ENCODE peak calls at places on chromosomes 11 and 22, in ten cellular contexts. Q is DND-41; F is neural progenitor cell; R is tibial artery; K is cardiac muscle cell; B is A673; S is neuronal stem cell; Y is CD8-positive, alpha-beta T cell; H is A549; T is H1. C is an unnamed sample.

GRCh38 chr11:75273989-75274391 is 33.4 kb downstream of the TPBGL start:
- DNase-seq in K (no peak), B (no peak), H (no peak), T (no peak), S (no peak), R (peak; percentile 10), F (no peak), Y (no peak), Q (no peak), C (no peak)

GRCh38 chr11:111459506-111460270 is 52.5 kb downstream of the BTG4 start:
- DNase-seq in K (no peak), T (no peak), S (no peak), Y (no peak), R (no peak), F (no peak), B (no peak), Q (no peak), H (no peak), C (no peak)

GRCh38 chr11:76291576-76292526 is 85.5 kb upstream of the WNT11 start:
- DNase-seq in R (no peak), B (no peak), Y (no peak), H (peak; percentile 10), T (no peak), Q (no peak), S (no peak), F (no peak), K (no peak), C (no peak)

GRCh38 chr22:35218079-35218478 is 39.2 kb upstream of the HMGXB4 start:
- DNase-seq in R (no peak), S (no peak), B (no peak), Q (no peak), Y (no peak), K (no peak), F (no peak), H (no peak), T (no peak), C (no peak)

GRCh38 chr22:33426451-33426850 is 368.3 kb upstream of the SYN3 start:
- DNase-seq in Q (no peak), H (no peak), Y (no peak), S (no peak), T (no peak), R (no peak), B (no peak), K (no peak), F (no peak), C (no peak)

GRCh38 chr11:66136752-66137123 is 66.7 kb downstream of the PACS1 start:
- DNase-seq in S (no peak), R (no peak), Y (no peak), T (no peak), F (no peak), H (peak; percentile 74), Q (no peak), B (no peak), K (no peak), C (no peak)

GRCh38 chr11:120136356-120136755 is 1.6 kb downstream of the TRIM29 start:
- DNase-seq in K (no peak), H (no peak), Y (no peak), F (no peak), B (no peak), R (no peak), T (no peak), Q (no peak), S (no peak), C (peak; percentile 13)

GRCh38 chr22:17842386-17842785 is 68.1 kb upstream of the BID start:
- DNase-seq in Q (peak; percentile 24), B (no peak), T (no peak), K (no peak), H (no peak), R (no peak), S (no peak), Y (peak; percentile 54), F (no peak), C (no peak)

GRCh38 chr22:43537019-43537585 is 125.3 kb downstream of the MPPED1 start:
- DNase-seq in K (no peak), F (no peak), H (no peak), R (no peak), S (no peak), Y (no peak), T (no peak), B (peak; percentile 77), Q (peak; percentile 23), C (no peak)

GRCh38 chr11:43547900-43548381 is 132.6 kb upstream of the HSD17B12 start:
- DNase-seq in Y (no peak), K (peak; percentile 19), B (peak; percentile 66), H (peak; percentile 14), F (peak; percentile 47), Q (no peak), S (no peak), T (no peak), R (no peak), C (peak; percentile 13)

GRCh38 chr11:94934362-94934761 is 39.0 kb downstream of the CWC15 start:
- DNase-seq in R (no peak), K (no peak), Q (peak; percentile 30), F (peak; percentile 56), T (no peak), Y (no peak), B (peak; percentile 88), H (no peak), S (no peak), C (no peak)

GRCh38 chr11:113334183-113334582 is 19.8 kb downstream of the TTC12 start:
- DNase-seq in F (no peak), Y (no peak), H (no peak), K (no peak), Q (no peak), S (no peak), R (no peak), B (no peak), T (no peak), C (no peak)

GRCh38 chr11:79237676-79238075 is 203.2 kb downstream of the TENM4 start:
- DNase-seq in B (no peak), K (peak; percentile 15), Y (no peak), Q (no peak), S (no peak), F (no peak), R (no peak), H (no peak), T (no peak), C (no peak)

GRCh38 chr22:22877523-22878210 is 9.9 kb upstream of the IGLL5 start:
- DNase-seq in B (peak; percentile 76), H (peak; percentile 61), F (peak; percentile 87), T (no peak), S (peak; percentile 64), Q (peak; percentile 80), R (no peak), Y (peak; percentile 74), K (no peak), C (peak; percentile 69)

GRCh38 chr22:47943729-47944700 is 1181.6 kb downstream of the TBC1D22A start:
- DNase-seq in S (no peak), Y (no peak), F (no peak), T (no peak), K (no peak), H (no peak), R (no peak), B (no peak), Q (peak; percentile 63), C (no peak)

GRCh38 chr22:19717691-19718254 is 3.5 kb downstream of the SEPTIN5 start:
- DNase-seq in S (no peak), H (peak; percentile 55), F (peak; percentile 79), T (no peak), Q (peak; percentile 81), B (peak; percentile 80), Y (peak; percentile 75), K (peak; percentile 82), R (peak; percentile 64), C (peak; percentile 93)

GRCh38 chr22:19719488-19720021 is 3.8 kb upstream of the GP1BB start:
- DNase-seq in S (no peak), H (no peak), T (no peak), R (no peak), Q (no peak), B (no peak), Y (no peak), K (no peak), F (no peak), C (no peak)

GRCh38 chr22:19717181-19717580 is 2.9 kb downstream of the SEPTIN5 start:
- DNase-seq in Q (no peak), F (no peak), Y (no peak), B (no peak), R (no peak), T (no peak), K (no peak), H (no peak), S (no peak), C (no peak)

GRCh38 chr22:19719055-19719482 is 4.3 kb upstream of the GP1BB start:
- DNase-seq in S (no peak), R (no peak), Y (no peak), F (no peak), T (no peak), B (peak; percentile 34), Q (no peak), H (no peak), K (peak; percentile 72), C (no peak)

GRCh38 chr22:19718255-19719054 is 4.2 kb downstream of the SEPTIN5 start:
- DNase-seq in H (no peak), F (no peak), S (no peak), R (no peak), K (no peak), Y (no peak), B (peak; percentile 68), Q (no peak), T (no peak), C (no peak)
- H3K4me1 ChIP-seq in H (peaks cover 9% of the 10 kb centered on the region), F (peaks cover 24% of the 10 kb centered on the region), S (peaks cover 16% of the 10 kb centered on the region), R (peaks cover 45% of the 10 kb centered on the region), K (peaks cover 29% of the 10 kb centered on the region), Y (peaks cover 35% of the 10 kb centered on the region), B (peaks cover 10% of the 10 kb centered on the region), Q (peaks cover 19% of the 10 kb centered on the region), T (peaks cover 19% of the 10 kb centered on the region), C (no peaks in the 10 kb centered on the region)

GRCh38 chr11:22807855-22808558 is 21.6 kb downstream of the SVIP start:
- DNase-seq in B (peak; percentile 71), H (no peak), R (no peak), K (no peak), T (no peak), S (no peak), F (no peak), Q (no peak), Y (no peak), C (no peak)
- H3K4me3 ChIP-seq in B (no peak overlapping the region), H (no peak overlapping the region), R (no peak overlapping the region), K (no peak overlapping the region), T (no peak overlapping the region), S (no peak overlapping the region), F (no peak overlapping the region), Q (no peak overlapping the region), Y (no peak overlapping the region), C (no peak overlapping the region)

DNA sequence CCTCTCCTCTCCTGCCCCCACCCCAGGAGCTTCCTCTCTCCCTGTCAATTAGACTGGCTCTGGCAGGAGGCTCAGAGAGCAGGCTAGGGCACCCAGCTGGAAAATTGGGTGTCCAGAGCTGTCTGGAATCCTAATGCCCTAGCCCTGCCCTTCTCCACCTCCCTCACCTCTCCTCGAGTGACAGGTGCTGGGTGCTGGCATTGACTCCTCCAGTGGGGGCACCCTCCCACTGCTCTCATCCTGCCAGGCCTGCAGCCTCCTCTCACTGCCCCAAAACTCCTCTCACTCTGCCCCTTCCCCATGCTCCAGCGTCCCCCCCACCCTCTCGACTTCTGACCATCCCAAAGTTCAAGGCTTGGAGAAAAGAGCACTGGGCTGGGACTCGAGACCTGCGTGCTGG is 69.0 kb downstream of the CYTH4 start:
- DNase-seq in Y (no peak), S (no peak), R (no peak), F (no peak), T (no peak), K (no peak), Q (no peak), H (no peak), B (no peak), C (no peak)
- H3K4me1 ChIP-seq in Y (no peaks in the 10 kb centered on the region), S (no peaks in the 10 kb centered on the region), R (no peaks in the 10 kb centered on the region), F (peaks cover 4% of the 10 kb centered on the region), T (no peaks in the 10 kb centered on the region), K (no peaks in the 10 kb centered on the region), Q (no peaks in the 10 kb centered on the region), H (no peaks in the 10 kb centered on the region), B (no peaks in the 10 kb centered on the region), C (no peaks in the 10 kb centered on the region)

GRCh38 chr11:45145083-45145420 is 1.4 kb upstream of the PRDM11 start:
- DNase-seq in S (no peak), Y (no peak), B (no peak), H (no peak), R (no peak), Q (no peak), T (no peak), F (no peak), K (no peak), C (no peak)
- H3K4me3 ChIP-seq in S (no peak overlapping the region), Y (no peak overlapping the region), B (no peak overlapping the region), H (no peak overlapping the region), R (no peak overlapping the region), Q (no peak overlapping the region), T (peak overlapping the region; percentile 55), F (peak overlapping the region; percentile 100), K (no peak overlapping the region), C (no peak overlapping the region)